ENCODE peak calls at places on chromosomes 11 and 22, in ten cellular contexts. F is midbrain; Z is iris pigment epithelial cell; C is posterior cingulate gyrus; W is stromal cell of bone marrow; U is AG09309; X is activated T-cell treated with anti-CD3 and anti-CD28 coated beads, Interleukin-2, amount 50 U/mL, for 1 hour; V is AG20443; M is H7; P is NCI-H1092 treated with DMSO at 0.1 percent for 48 hours. S is an unnamed sample.

GRCh38 chr11:1837171-1838076 is 1.4 kb upstream of the TNNI2 start:
- DNase-seq in V (peak; percentile 81), P (no peak), M (peak; percentile 99), Z (peak; percentile 45), X (peak; percentile 85), U (no peak), C (peak; percentile 88), W (no peak), F (peak; percentile 25), S (no peak)

GRCh38 chr11:63909621-63910506 is 7.1 kb downstream of the RCOR2 start:
- DNase-seq in P (no peak), V (no peak), X (no peak), F (no peak), U (no peak), W (no peak), M (peak; percentile 93), C (no peak), Z (no peak), S (no peak)

GRCh38 chr22:46425011-46425410 is 89.5 kb downstream of the TRMU start:
- DNase-seq in P (no peak), M (no peak), F (no peak), U (peak; percentile 64), C (no peak), X (no peak), V (peak; percentile 86), Z (peak; percentile 57), W (peak; percentile 40), S (no peak)

GRCh38 chr22:22909605-22910271 is 22.1 kb downstream of the IGLL5 start:
- DNase-seq in C (no peak), M (no peak), F (no peak), X (no peak), V (no peak), W (no peak), P (no peak), Z (no peak), U (no peak), S (no peak)

GRCh38 chr11:69425895-69426544 is 55.4 kb upstream of the LINC01488 start:
- DNase-seq in V (no peak), M (no peak), C (peak; percentile 50), P (no peak), X (no peak), U (no peak), F (no peak), Z (no peak), W (no peak), S (no peak)

GRCh38 chr11:116852261-116853125 is 15.1 kb upstream of the APOA1 start:
- DNase-seq in W (peak; percentile 52), P (no peak), X (no peak), V (peak; percentile 30), F (no peak), M (no peak), U (peak; percentile 69), C (no peak), Z (peak; percentile 53), S (no peak)

GRCh38 chr11:130247289-130247688 is 67.4 kb downstream of the ZBTB44 start:
- DNase-seq in F (no peak), M (no peak), Z (no peak), W (no peak), V (no peak), U (no peak), P (peak; percentile 14), C (no peak), X (no peak), S (no peak)

GRCh38 chr11:72179804-72180396 is 12.0 kb upstream of the FOLR1 start:
- DNase-seq in M (no peak), U (no peak), F (no peak), W (peak; percentile 13), C (no peak), P (no peak), X (no peak), Z (no peak), V (peak; percentile 13), S (no peak)

GRCh38 chr11:63599211-63600122 is 14.8 kb downstream of the PLAAT3 start:
- DNase-seq in C (no peak), F (peak; percentile 70), U (peak; percentile 71), V (peak; percentile 96), X (no peak), W (peak; percentile 63), M (peak; percentile 76), P (no peak), Z (peak; percentile 77), S (no peak)

GRCh38 chr11:128709402-128709801 is 15.5 kb downstream of the FLI1 start:
- DNase-seq in F (no peak), Z (peak; percentile 98), M (no peak), C (no peak), W (no peak), V (peak; percentile 49), X (no peak), P (no peak), U (peak; percentile 87), S (no peak)

GRCh38 chr11:35163707-35164496 is 24.9 kb downstream of the CD44 start:
- DNase-seq in W (no peak), X (no peak), V (no peak), P (no peak), F (no peak), C (no peak), U (no peak), M (no peak), Z (peak; percentile 60), S (no peak)

GRCh38 chr11:70582886-70583641 is 184.7 kb downstream of the CTTN start:
- DNase-seq in W (no peak), F (no peak), U (no peak), V (no peak), Z (no peak), X (peak; percentile 8), C (peak; percentile 41), M (no peak), P (peak; percentile 7), S (peak; percentile 25)

GRCh38 chr11:76590631-76590950 is 80.0 kb downstream of the LRRC32 start:
- DNase-seq in C (no peak), M (no peak), Z (no peak), X (no peak), V (no peak), F (no peak), U (no peak), P (no peak), W (no peak), S (no peak)

GRCh38 chr11:78319453-78319955 is 98.1 kb downstream of the GAB2 start:
- DNase-seq in C (no peak), F (peak; percentile 28), Z (peak; percentile 52), M (no peak), V (no peak), W (no peak), P (peak; percentile 56), U (no peak), X (no peak), S (no peak)

GRCh38 chr22:30354644-30355043 is 2.0 kb downstream of the SF3A1 start:
- DNase-seq in W (no peak), V (no peak), F (no peak), X (no peak), U (no peak), C (no peak), P (no peak), Z (no peak), M (no peak), S (no peak)

GRCh38 chr11:41848349-41848748 is 388.9 kb upstream of the LRRC4C start:
- DNase-seq in Z (no peak), U (no peak), C (no peak), P (no peak), F (no peak), W (no peak), X (no peak), M (no peak), V (no peak), S (no peak)

GRCh38 chr11:95255523-95256165 is 24.6 kb upstream of the SESN3 start:
- DNase-seq in Z (no peak), M (no peak), U (no peak), F (no peak), X (no peak), P (peak; percentile 96), W (no peak), V (no peak), C (no peak), S (no peak)

GRCh38 chr11:66639066-66639813 is 737 bp downstream of the RBM4 start:
- DNase-seq in M (no peak), W (peak; percentile 22), C (no peak), U (peak; percentile 7), F (no peak), Z (peak; percentile 57), V (peak; percentile 28), X (no peak), P (peak; percentile 53), S (no peak)

GRCh38 chr11:111001986-111002616 is 243.4 kb upstream of the POU2AF2 start:
- DNase-seq in F (no peak), V (peak; percentile 78), W (peak; percentile 89), P (no peak), Z (peak; percentile 93), U (peak; percentile 51), X (no peak), M (no peak), C (no peak), S (no peak)

GRCh38 chr11:126115253-126115540 is 52.5 kb upstream of the CDON start:
- DNase-seq in P (peak; percentile 97), X (no peak), Z (no peak), F (no peak), W (no peak), V (no peak), U (no peak), C (no peak), M (no peak), S (no peak)

GRCh38 chr11:68262544-68262827 is 9.3 kb downstream of the C11orf24 start:
- DNase-seq in W (no peak), Z (no peak), F (no peak), P (no peak), V (peak; percentile 5), C (no peak), U (no peak), X (no peak), M (no peak), S (no peak)

GRCh38 chr11:29628584-29628983 is 388.2 kb downstream of the KCNA4 start:
- DNase-seq in V (no peak), P (no peak), M (no peak), U (no peak), Z (no peak), W (no peak), X (no peak), F (no peak), C (no peak), S (no peak)

GRCh38 chr11:88604255-88604654 is 266.7 kb upstream of the CTSC start:
- DNase-seq in F (no peak), U (peak; percentile 23), P (no peak), W (peak; percentile 52), Z (peak; percentile 14), V (peak; percentile 46), X (no peak), M (no peak), C (no peak), S (no peak)

GRCh38 chr11:111878385-111878765 is 590 bp downstream of the FDXACB1 start:
- DNase-seq in M (no peak), V (no peak), C (no peak), Z (peak; percentile 17), F (peak; percentile 40), X (no peak), U (no peak), W (no peak), P (no peak), S (no peak)

GRCh38 chr22:24164823-24165379 is 16.4 kb upstream of the SUSD2 start:
- DNase-seq in W (no peak), U (no peak), V (no peak), P (peak; percentile 32), X (no peak), Z (no peak), F (no peak), C (no peak), M (no peak), S (no peak)

GRCh38 chr22:39871008-39871798 is 22.4 kb downstream of the ENTHD1 start:
- DNase-seq in V (no peak), U (no peak), X (no peak), Z (no peak), W (no peak), P (no peak), C (no peak), M (no peak), F (no peak), S (no peak)

S was measured in dorsolateral prefrontal cortex.